ENCODE peak calls at places on chromosomes 16 and 17, in ten cellular contexts. A is PC-3; D is kidney; M is pancreas; V is heart left ventricle; N is activated CD8-positive, alpha-beta T cell treated with anti-CD3 and anti-CD28 coated beads for 36 hours; R is sigmoid colon; U is lower lobe of right lung; W is fibroblast of mammary gland; F is HL-60. S is an unnamed sample.

GRCh38 chr17:50772251-50772650 is 4.9 kb upstream of the ANKRD40CL start:
- DNase-seq in A (no peak), F (no peak), V (no peak), M (no peak), U (no peak), W (no peak), R (peak), N (no peak), D (no peak), S (no peak)

GRCh38 chr16:49619811-49620157 is 236.1 kb downstream of the ZNF423 start:
- DNase-seq in F (no peak), N (no peak), W (no peak), V (no peak), A (no peak), U (no peak), M (no peak), D (no peak), R (peak), S (no peak)

GRCh38 chr17:9522074-9522473 is 53.5 kb downstream of the STX8 start:
- DNase-seq in M (no peak), N (peak), D (no peak), R (no peak), F (peak), U (no peak), V (peak), A (peak), W (peak), S (no peak)

GRCh38 chr17:48541574-48542113 is 3.3 kb downstream of the HOXB2 start:
- DNase-seq in D (peak), A (no peak), W (peak), M (peak), V (peak), N (peak), R (peak), U (no peak), F (no peak), S (peak)

GRCh38 chr17:19619705-19620325 is 28.7 kb upstream of the ALDH3A2 start:
- DNase-seq in V (no peak), F (no peak), D (no peak), A (no peak), W (no peak), R (no peak), M (no peak), N (no peak), U (no peak), S (no peak)

GRCh38 chr17:56891751-56892150 is 22.1 kb downstream of the TRIM25 start:
- DNase-seq in F (no peak), R (no peak), N (peak), M (no peak), W (no peak), U (peak), A (no peak), D (no peak), V (no peak), S (peak)

GRCh38 chr17:82767041-82767754 is 15.3 kb downstream of the TBCD start:
- DNase-seq in F (peak), A (peak), R (no peak), N (peak), M (no peak), U (peak), D (no peak), W (peak), V (no peak), S (peak)

GRCh38 chr16:30774367-30775130 is 12.4 kb downstream of the RNF40 start:
- DNase-seq in V (no peak), N (no peak), U (no peak), M (no peak), W (no peak), F (no peak), D (no peak), A (no peak), R (no peak), S (no peak)

GRCh38 chr16:81442220-81442908 is 2.2 kb upstream of the CMIP start:
- DNase-seq in D (peak), R (no peak), A (no peak), U (no peak), W (no peak), N (peak), M (no peak), V (no peak), F (no peak), S (no peak)

GRCh38 chr16:53632526-53632925 is 71.1 kb downstream of the RPGRIP1L start:
- DNase-seq in R (no peak), V (no peak), U (no peak), F (no peak), D (no peak), N (no peak), M (no peak), W (no peak), A (no peak), S (no peak)

GRCh38 chr17:41496803-41497484 is 7.2 kb upstream of the KRT36 start:
- DNase-seq in A (peak), M (peak), W (peak), N (peak), V (peak), R (no peak), F (peak), U (peak), D (peak), S (peak)

GRCh38 chr17:44001461-44001920 is 2.9 kb upstream of the NAGS start:
- DNase-seq in F (no peak), V (no peak), R (no peak), U (no peak), M (no peak), W (no peak), A (no peak), N (no peak), D (no peak), S (no peak)

GRCh38 chr17:80737106-80738019 is 192.7 kb downstream of the RPTOR start:
- DNase-seq in F (peak), U (peak), D (no peak), N (peak), W (no peak), R (no peak), A (no peak), V (no peak), M (no peak), S (no peak)
- TF ChIP-seq CTCF in F (no peak), U (no peak), D (no peak), N (no peak), W (no peak), R (no peak), A (no peak), V (no peak), M (no peak), S (no peak)

GRCh38 chr17:16286009-16286946 is 67.0 kb downstream of the CENPV start:
- DNase-seq in M (peak), R (peak), F (peak), W (peak), U (peak), N (peak), D (peak), V (peak), A (peak), S (peak)

GRCh38 chr17:16288860-16289571 is 64.3 kb downstream of the CENPV start:
- DNase-seq in U (no peak), V (no peak), W (no peak), N (no peak), M (no peak), D (no peak), R (no peak), F (no peak), A (peak), S (no peak)

GRCh38 chr17:16285646-16286008 is 67.6 kb downstream of the CENPV start:
- DNase-seq in M (no peak), V (no peak), D (no peak), F (no peak), W (no peak), R (no peak), U (no peak), A (no peak), N (no peak), S (no peak)

GRCh38 chr17:16287563-16288027 is 65.7 kb downstream of the CENPV start:
- DNase-seq in F (peak), D (no peak), V (peak), W (peak), R (no peak), A (peak), M (no peak), N (peak), U (no peak), S (no peak)

DNA sequence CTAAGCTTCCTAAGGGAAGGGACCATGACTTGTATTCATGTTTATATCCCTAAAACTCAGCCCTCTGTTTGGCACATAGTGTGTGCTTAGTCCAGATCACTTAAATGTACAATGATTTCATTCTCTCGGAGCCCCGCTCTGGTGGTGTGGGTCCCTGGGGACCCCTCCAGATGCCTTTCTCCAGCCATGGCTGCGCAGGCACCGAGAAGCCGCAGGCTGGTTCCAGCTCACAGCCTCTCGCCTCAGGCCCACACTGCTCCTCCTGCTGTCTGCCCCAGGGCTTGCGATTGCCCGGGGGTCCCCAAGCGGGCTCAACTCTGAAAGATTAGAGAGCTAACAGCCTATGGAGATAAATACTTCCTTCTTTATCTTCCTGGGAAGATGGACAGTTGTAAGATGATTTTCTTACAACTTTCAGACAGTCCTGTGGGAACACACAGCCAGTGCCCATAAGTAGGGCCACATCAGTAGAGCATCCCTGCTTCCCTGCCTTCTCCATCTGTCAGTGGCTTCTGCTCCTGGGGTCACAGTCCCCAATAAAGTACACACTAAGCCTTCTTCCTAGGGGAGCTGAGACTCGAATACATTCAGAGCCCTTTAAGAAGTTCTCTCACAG is 66.2 kb downstream of the CENPV start:
- DNase-seq in V (peak), U (no peak), A (no peak), F (no peak), D (no peak), N (peak), R (peak), M (no peak), W (peak), S (peak)
- TF ChIP-seq CTCF in V (no peak), U (peak), A (peak), F (no peak), D (no peak), N (no peak), R (no peak), M (no peak), W (peak), S (no peak)

DNA sequence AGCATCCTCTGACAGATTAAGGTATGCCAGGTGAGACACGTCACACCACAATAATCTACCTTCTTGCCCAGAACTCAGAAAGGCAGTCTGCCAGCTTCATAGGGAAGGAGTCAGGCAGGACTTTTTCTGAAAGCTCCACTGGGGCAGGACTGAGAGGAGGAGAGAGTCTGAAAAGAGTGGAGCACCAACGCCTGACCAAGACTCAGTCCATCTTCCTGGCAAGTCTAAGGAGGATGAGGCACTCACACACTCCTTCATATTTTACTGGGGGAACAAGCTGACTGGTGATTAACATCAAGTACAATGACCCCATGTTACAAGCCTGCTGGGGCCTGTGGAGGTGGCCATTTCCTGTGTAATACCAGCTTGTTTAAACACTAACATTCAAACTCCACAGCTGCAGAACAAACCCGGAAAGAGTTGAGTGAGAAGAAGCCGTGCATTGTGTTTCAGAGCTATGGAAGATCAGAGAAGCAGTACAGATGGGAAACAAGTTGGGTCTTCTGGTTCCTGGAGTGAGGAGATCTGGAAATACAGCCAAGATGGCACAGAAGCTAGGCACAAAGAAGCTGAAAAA is 122.4 kb downstream of the HIC1 start:
- DNase-seq in M (no peak), R (no peak), D (no peak), A (no peak), W (peak), V (no peak), U (no peak), F (no peak), N (no peak), S (no peak)
- TF ChIP-seq CTCF in M (no peak), R (no peak), D (no peak), A (no peak), W (no peak), V (no peak), U (no peak), F (no peak), N (no peak), S (no peak)

GRCh38 chr17:4556996-4557395 is 1.8 kb upstream of the MYBBP1A start:
- DNase-seq in A (no peak), V (no peak), D (peak), N (no peak), U (no peak), R (no peak), W (no peak), M (no peak), F (no peak), S (no peak)

GRCh38 chr17:4554441-4554996 is 665 bp downstream of the MYBBP1A start:
- DNase-seq in U (peak), A (no peak), D (peak), V (no peak), N (peak), W (no peak), R (peak), M (no peak), F (no peak), S (no peak)

GRCh38 chr17:4553669-4554068 is 1.5 kb downstream of the MYBBP1A start:
- DNase-seq in W (no peak), D (peak), M (no peak), V (no peak), F (no peak), N (no peak), U (peak), R (peak), A (no peak), S (no peak)

GRCh38 chr17:4555863-4556646 is 871 bp upstream of the MYBBP1A start:
- DNase-seq in A (no peak), D (peak), M (no peak), V (no peak), N (no peak), U (no peak), R (peak), W (no peak), F (no peak), S (no peak)

DNA sequence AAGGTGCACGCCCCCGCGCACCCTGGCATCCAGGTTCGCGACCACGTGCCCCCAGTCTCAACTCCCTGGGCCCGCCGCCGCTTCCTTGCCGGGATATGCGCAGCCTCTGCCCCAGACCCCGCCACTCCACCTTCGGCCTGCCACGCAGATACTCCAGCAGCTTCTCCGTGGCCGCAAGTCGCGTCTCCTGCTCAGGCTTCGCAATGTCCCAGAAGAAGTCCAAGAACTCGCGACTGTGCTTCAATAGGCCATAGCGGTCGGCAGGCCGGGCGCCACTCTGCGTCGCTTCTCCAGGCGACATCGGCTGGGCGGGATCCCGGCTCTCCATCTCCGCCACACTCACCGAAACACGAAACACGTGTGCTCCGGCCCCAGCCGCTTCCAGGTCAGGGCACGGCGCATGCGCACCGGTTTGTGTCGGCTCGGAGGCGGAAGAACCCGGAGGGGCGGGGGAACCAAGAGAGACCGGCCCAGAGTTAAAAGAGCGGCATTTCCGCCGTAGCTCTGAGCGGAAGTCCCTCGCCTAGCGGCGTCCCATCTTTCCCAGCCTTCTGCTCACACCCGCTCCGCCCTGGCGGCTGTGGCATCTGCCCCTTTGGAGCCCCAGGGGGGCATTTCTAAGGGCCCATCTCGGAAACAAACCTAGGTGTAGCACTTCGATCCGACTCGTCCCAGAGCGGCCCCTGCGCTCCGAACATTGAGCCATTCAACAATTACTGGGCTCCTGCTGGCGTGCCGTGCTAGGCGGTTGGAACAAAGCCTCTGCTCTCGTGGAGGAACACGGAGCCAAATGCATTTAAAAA is at the start of gene MYBBP1A:
- DNase-seq in U (peak), F (peak), N (peak), R (peak), D (peak), W (peak), V (peak), A (peak), M (peak), S (peak)
- TF ChIP-seq CTCF in U (peak), F (no peak), N (no peak), R (no peak), D (peak), W (no peak), V (no peak), A (no peak), M (no peak), S (no peak)

DNA sequence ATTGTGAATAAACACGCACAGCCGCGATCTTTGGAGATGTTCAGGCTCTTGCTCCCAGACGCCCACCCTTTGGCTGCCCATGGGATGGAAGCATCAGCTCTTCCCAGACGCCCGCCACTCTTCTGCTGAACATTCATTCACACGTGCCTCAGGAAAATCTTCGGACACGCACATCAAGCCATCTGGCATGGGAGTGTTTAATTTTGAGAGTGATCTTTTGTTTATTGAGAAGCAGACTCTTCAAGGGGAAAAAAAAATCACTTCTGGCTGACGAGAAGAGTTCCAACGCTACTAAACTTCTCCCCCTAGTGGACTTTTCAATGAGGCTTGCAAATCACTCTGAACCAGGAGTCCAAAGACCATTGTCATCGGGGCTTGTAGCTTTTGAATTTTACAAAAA is 62.0 kb upstream of the NUDT7 start:
- DNase-seq in D (no peak), V (no peak), N (no peak), A (peak), W (peak), R (no peak), U (no peak), M (no peak), F (no peak), S (no peak)
- TF ChIP-seq CTCF in D (peak), V (peak), N (peak), A (peak), W (peak), R (no peak), U (peak), M (peak), F (no peak), S (peak)

S was measured in glutamatergic neuron.